ENCODE peak calls at places on chromosomes 4 and X, in four cellular contexts. F is IMR-90, X is mesendoderm, R is H1. H is an unnamed sample.

GRCh38 chrX:12988797-12989196 is 13.9 kb downstream of the TMSB4X start:
- DNase-seq in F (peak), X (no peak), R (no peak), H (no peak)

GRCh38 chrX:20378291-20378920 is 111.7 kb upstream of the RPS6KA3 start:
- DNase-seq in F (peak), X (no peak), R (no peak), H (no peak)

GRCh38 chr4:101050088-101050835 is 297.1 kb downstream of the PPP3CA start:
- DNase-seq in F (no peak), X (no peak), R (no peak), H (no peak)

GRCh38 chr4:151358266-151358665 is 32.9 kb upstream of the SH3D19 start:
- DNase-seq in F (no peak), X (no peak), R (no peak), H (no peak)

GRCh38 chr4:61079427-61079826 is 120.7 kb upstream of the ADGRL3 start:
- DNase-seq in F (no peak), X (no peak), R (no peak), H (no peak)

GRCh38 chrX:63511361-63511760 is 160.2 kb upstream of the SPIN4 start:
- DNase-seq in F (no peak), X (no peak), R (no peak), H (no peak)

GRCh38 chrX:45771114-45771513 is 570.4 kb upstream of the DIPK2B start:
- DNase-seq in F (peak), X (no peak), R (no peak), H (no peak)

GRCh38 chr4:93865650-93866049 is 37.1 kb downstream of the ATOH1 start:
- DNase-seq in F (no peak), X (no peak), R (no peak), H (no peak)

GRCh38 chr4:141395246-141395830 is 174.6 kb downstream of the ZNF330 start:
- DNase-seq in F (peak), X (no peak), R (no peak), H (no peak)

GRCh38 chr4:113026556-113026955 is 22.9 kb upstream of the ANK2 start:
- DNase-seq in F (no peak), X (no peak), R (no peak), H (no peak)

GRCh38 chrX:80828232-80828631 is 18.6 kb upstream of the BRWD3 start:
- DNase-seq in F (no peak), X (no peak), R (no peak), H (no peak)

GRCh38 chrX:24259544-24260240 is 54.2 kb downstream of the SUPT20HL2 start:
- DNase-seq in F (peak), X (peak), R (no peak), H (peak)

GRCh38 chr4:39698424-39699009 is 581 bp downstream of the UBE2K start:
- DNase-seq in F (no peak), X (peak), R (peak), H (peak)

GRCh38 chr4:150280081-150280950 is 202.1 kb downstream of the DCLK2 start:
- DNase-seq in F (peak), X (peak), R (no peak), H (no peak)

GRCh38 chrX:23246001-23246400 is 88.6 kb upstream of the PTCHD1 start:
- DNase-seq in F (no peak), X (no peak), R (no peak), H (no peak)

GRCh38 chr4:84582988-84583870 is at the start of gene CDS1:
- DNase-seq in F (no peak), X (peak), R (peak), H (peak)

GRCh38 chr4:4289055-4289454 is 899 bp downstream of the LYAR start:
- DNase-seq in F (no peak), X (no peak), R (no peak), H (no peak)
- H3K9ac ChIP-seq in F (peak), X (peak), R (no peak), H (peak)

GRCh38 chr4:127559981-127560380 is 72.8 kb upstream of the INTU start:
- DNase-seq in F (no peak), X (no peak), R (no peak), H (no peak)

GRCh38 chr4:127558088-127558487 is 74.7 kb upstream of the INTU start:
- DNase-seq in F (no peak), X (no peak), R (no peak), H (no peak)

GRCh38 chr4:127555106-127555505 is 77.7 kb upstream of the INTU start:
- DNase-seq in F (no peak), X (no peak), R (no peak), H (no peak)

GRCh38 chr4:127560755-127561154 is 72.0 kb upstream of the INTU start:
- DNase-seq in F (no peak), X (no peak), R (no peak), H (no peak)

DNA sequence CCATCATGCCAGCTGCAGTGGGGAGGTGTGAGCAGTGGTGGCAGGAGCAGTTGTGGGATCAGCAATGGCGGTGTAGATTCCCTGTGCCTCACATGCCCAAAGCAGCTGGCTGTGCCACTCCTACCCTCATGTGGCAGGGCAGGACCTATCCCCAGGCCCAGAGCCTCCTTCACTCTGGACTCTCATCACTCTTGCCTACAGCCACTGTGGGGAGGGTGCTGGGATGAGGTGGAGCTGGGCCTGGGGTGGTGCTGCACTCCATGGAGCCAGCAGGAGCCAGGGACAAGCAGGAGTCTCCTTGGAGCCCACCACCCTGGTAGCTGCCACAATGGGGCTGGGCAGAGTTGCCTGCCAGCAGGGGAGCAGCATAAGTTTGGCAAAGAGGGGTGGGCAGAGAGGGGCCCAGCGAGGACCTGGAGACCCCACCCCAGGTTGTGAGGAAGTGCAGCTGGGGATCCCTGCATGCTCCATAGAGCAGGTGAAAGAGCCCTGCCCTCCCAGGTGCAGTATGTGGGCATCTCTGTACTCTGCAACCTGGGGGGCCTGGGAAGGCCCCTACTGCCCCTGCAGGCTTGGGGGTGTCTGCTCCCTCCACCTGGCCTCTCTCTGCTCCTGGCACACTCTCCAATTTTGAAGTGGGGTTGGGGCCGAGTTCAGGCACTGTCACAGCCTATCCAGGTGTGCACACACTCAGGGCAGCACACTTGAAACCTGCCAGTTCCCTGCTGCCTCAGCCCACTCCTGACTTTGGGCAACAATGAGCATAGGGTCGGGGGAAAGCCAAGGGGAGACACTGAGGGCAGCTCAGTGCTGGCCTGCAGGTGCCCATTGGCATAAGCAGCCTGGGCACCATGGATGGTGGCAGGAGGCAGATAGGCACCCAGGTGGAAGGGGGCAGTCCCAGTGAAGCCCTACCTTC is 74.0 kb upstream of the INTU start:
- DNase-seq in F (no peak), X (no peak), R (no peak), H (no peak)
- H2BK15ac ChIP-seq in F (no peak), X (no peak), R (no peak), H (no peak)

DNA sequence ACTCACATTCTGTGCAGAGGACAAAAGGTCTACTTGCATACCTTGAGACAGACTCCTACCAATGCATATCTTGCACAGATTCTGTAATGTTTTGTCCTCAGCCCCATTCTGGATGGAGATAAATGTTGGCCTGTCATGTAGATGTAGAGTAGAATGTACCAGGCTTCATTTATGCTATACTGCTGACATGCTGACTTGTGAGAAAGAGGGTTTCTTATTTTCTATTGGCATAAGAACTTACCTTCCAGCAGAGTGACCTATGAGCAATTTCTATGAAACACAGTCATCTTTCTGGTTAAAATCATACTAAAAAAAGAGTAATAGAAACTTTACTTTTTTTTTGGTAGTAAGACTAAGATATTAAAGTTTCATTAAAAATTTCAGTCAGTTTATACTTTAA is 17.2 kb downstream of the SLC4A4 start:
- DNase-seq in F (no peak), X (no peak), R (no peak), H (no peak)
- H4K5ac ChIP-seq in F (no peak), X (no peak), R (no peak), H (no peak)

DNA sequence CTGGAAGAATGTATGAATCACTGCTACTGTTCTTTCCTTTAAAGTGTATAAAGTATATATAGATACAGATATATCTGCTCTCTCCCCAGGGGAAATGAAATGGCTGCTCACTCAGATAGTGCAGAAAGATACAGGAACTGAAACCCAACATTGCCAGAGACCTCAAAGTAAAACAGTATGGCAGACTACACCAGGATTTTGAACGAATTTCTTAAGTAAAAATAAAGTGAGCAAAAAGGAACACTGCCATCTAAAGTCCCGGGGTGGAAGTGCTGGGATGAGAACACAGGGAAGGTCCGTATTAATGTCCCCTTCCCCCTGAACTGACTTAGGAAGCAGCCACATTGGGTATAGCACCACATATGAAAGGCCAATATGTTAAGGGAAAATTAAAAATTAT is 93.4 kb downstream of the TMA16 start:
- DNase-seq in F (no peak), X (peak), R (peak), H (no peak)
- H3K9ac ChIP-seq in F (no peak), X (no peak), R (no peak), H (no peak)